ENCODE peak calls at places on chromosome 12, in four cellular contexts. One of them, this sample, is unnamed.

GRCh38 chr12:104627231-104627974 is 170.7 kb downstream of the CHST11 start:
- DNase-seq in H1: no peak
- DNase-seq in hepatocyte: no peak
- DNase-seq in MM.1S: no peak
- DNase-seq in this sample: no peak

GRCh38 chr12:55743967-55744931 is 1.3 kb downstream of the GDF11 start:
- DNase-seq in MM.1S: no peak
- DNase-seq in H1: no peak
- DNase-seq in hepatocyte: peak; percentile 30
- DNase-seq in this sample: peak; percentile 46

GRCh38 chr12:12357697-12358476 is 1.0 kb downstream of the BORCS5 start:
- DNase-seq in MM.1S: peak; percentile 50
- DNase-seq in hepatocyte: no peak
- DNase-seq in H1: no peak
- DNase-seq in this sample: peak; percentile 40

GRCh38 chr12:23523339-23523738 is 426.1 kb downstream of the SOX5 start:
- DNase-seq in H1: no peak
- DNase-seq in MM.1S: no peak
- DNase-seq in hepatocyte: no peak
- DNase-seq in this sample: no peak

GRCh38 chr12:5976711-5977110 is 31.7 kb upstream of the ANO2 start:
- DNase-seq in hepatocyte: no peak
- DNase-seq in MM.1S: no peak
- DNase-seq in H1: no peak
- DNase-seq in this sample: no peak

GRCh38 chr12:121038861-121039654 is at the start of gene OASL:
- DNase-seq in hepatocyte: peak; percentile 2
- DNase-seq in H1: no peak
- DNase-seq in MM.1S: peak; percentile 36
- DNase-seq in this sample: peak; percentile 36

GRCh38 chr12:78703820-78704525 is 160.6 kb upstream of the SYT1 start:
- DNase-seq in H1: no peak
- DNase-seq in MM.1S: no peak
- DNase-seq in hepatocyte: no peak
- DNase-seq in this sample: no peak

GRCh38 chr12:78674311-78675085 is 190.1 kb upstream of the SYT1 start:
- DNase-seq in MM.1S: no peak
- DNase-seq in hepatocyte: no peak
- DNase-seq in H1: no peak
- DNase-seq in this sample: no peak

GRCh38 chr12:53481957-53482586 is 17.2 kb downstream of the MAP3K12 start:
- DNase-seq in H1: no peak
- DNase-seq in hepatocyte: peak; percentile 33
- DNase-seq in MM.1S: peak; percentile 48
- DNase-seq in this sample: peak; percentile 34

GRCh38 chr12:46771268-46771837 is 54.4 kb downstream of the SLC38A4 start:
- DNase-seq in H1: no peak
- DNase-seq in MM.1S: no peak
- DNase-seq in hepatocyte: no peak
- DNase-seq in this sample: no peak

GRCh38 chr12:45757172-45757571 is 27.7 kb downstream of the ARID2 start:
- DNase-seq in H1: no peak
- DNase-seq in MM.1S: no peak
- DNase-seq in hepatocyte: no peak
- DNase-seq in this sample: no peak

GRCh38 chr12:94498073-94498472 is 38.4 kb upstream of the CEP83 start:
- DNase-seq in hepatocyte: peak; percentile 10
- DNase-seq in H1: no peak
- DNase-seq in MM.1S: no peak
- DNase-seq in this sample: peak; percentile 43

GRCh38 chr12:28239918-28240317 is 49.7 kb downstream of the CCDC91 start:
- DNase-seq in MM.1S: no peak
- DNase-seq in H1: no peak
- DNase-seq in hepatocyte: no peak
- DNase-seq in this sample: no peak

GRCh38 chr12:12466157-12466556 is 96.5 kb downstream of the DUSP16 start:
- DNase-seq in hepatocyte: no peak
- DNase-seq in MM.1S: no peak
- DNase-seq in H1: no peak
- DNase-seq in this sample: no peak

GRCh38 chr12:3944620-3945019 is 71.4 kb upstream of the PARP11 start:
- DNase-seq in MM.1S: no peak
- DNase-seq in hepatocyte: no peak
- DNase-seq in H1: peak; percentile 72
- DNase-seq in this sample: no peak

GRCh38 chr12:84874125-84874824 is 38.3 kb downstream of the SLC6A15 start:
- DNase-seq in MM.1S: peak; percentile 73
- DNase-seq in H1: no peak
- DNase-seq in hepatocyte: peak; percentile 75
- DNase-seq in this sample: no peak

GRCh38 chr12:12671850-12672660 is 23.9 kb downstream of the GPR19 start:
- DNase-seq in MM.1S: no peak
- DNase-seq in hepatocyte: no peak
- DNase-seq in H1: no peak
- DNase-seq in this sample: no peak

GRCh38 chr12:68375701-68376469 is 43.7 kb upstream of the MDM1 start:
- DNase-seq in H1: no peak
- DNase-seq in MM.1S: no peak
- DNase-seq in hepatocyte: no peak
- DNase-seq in this sample: no peak

GRCh38 chr12:4909734-4910501 is at the start of gene KCNA1:
- DNase-seq in hepatocyte: peak; percentile 21
- DNase-seq in H1: no peak
- DNase-seq in MM.1S: no peak
- DNase-seq in this sample: no peak

GRCh38 chr12:118164798-118165486 is 29.0 kb downstream of the PEBP1 start:
- DNase-seq in hepatocyte: peak; percentile 63
- DNase-seq in H1: no peak
- DNase-seq in MM.1S: peak; percentile 30
- DNase-seq in this sample: no peak

GRCh38 chr12:46154221-46154975 is 114.4 kb downstream of the SLC38A1 start:
- DNase-seq in hepatocyte: peak; percentile 27
- DNase-seq in MM.1S: no peak
- DNase-seq in H1: no peak
- DNase-seq in this sample: no peak

GRCh38 chr12:119115296-119115905 is 63.3 kb upstream of the HSPB8 start:
- DNase-seq in hepatocyte: peak; percentile 79
- DNase-seq in H1: no peak
- DNase-seq in MM.1S: peak; percentile 27
- DNase-seq in this sample: peak; percentile 44

GRCh38 chr12:61879229-61879628 is 381.0 kb upstream of the USP15 start:
- DNase-seq in H1: no peak
- DNase-seq in hepatocyte: no peak
- DNase-seq in MM.1S: no peak
- DNase-seq in this sample: no peak

GRCh38 chr12:113273053-113273725 is 51.9 kb downstream of the TPCN1 start:
- DNase-seq in H1: no peak
- DNase-seq in hepatocyte: no peak
- DNase-seq in MM.1S: no peak
- DNase-seq in this sample: no peak

GRCh38 chr12:84034891-84035290 is 877.7 kb downstream of the SLC6A15 start:
- DNase-seq in MM.1S: no peak
- DNase-seq in H1: no peak
- DNase-seq in hepatocyte: no peak
- DNase-seq in this sample: no peak

GRCh38 chr12:126389215-126389841 is 1324.1 kb downstream of the AACS start:
- DNase-seq in H1: no peak
- DNase-seq in hepatocyte: peak; percentile 13
- DNase-seq in MM.1S: no peak
- DNase-seq in this sample: no peak

GRCh38 chr12:18483723-18484325 is 222.5 kb downstream of the PIK3C2G start:
- DNase-seq in H1: no peak
- DNase-seq in hepatocyte: no peak
- DNase-seq in MM.1S: no peak
- DNase-seq in this sample: no peak

GRCh38 chr12:107478881-107479280 is 206.7 kb upstream of the PWP1 start:
- DNase-seq in MM.1S: no peak
- DNase-seq in H1: no peak
- DNase-seq in hepatocyte: no peak
- DNase-seq in this sample: no peak
- TF ChIP-seq EZH2 in MM.1S: no peak
- TF ChIP-seq EZH2 in H1: no peak
- TF ChIP-seq EZH2 in hepatocyte: no peak
- TF ChIP-seq EZH2 in this sample: no peak

GRCh38 chr12:26125451-26126339 is 858 bp upstream of the BHLHE41 start:
- DNase-seq in hepatocyte: peak; percentile 89
- DNase-seq in MM.1S: peak; percentile 79
- DNase-seq in H1: no peak
- DNase-seq in this sample: peak; percentile 35
- TF ChIP-seq EZH2 in hepatocyte: no peak
- TF ChIP-seq EZH2 in MM.1S: no peak
- TF ChIP-seq EZH2 in H1: peak; percentile 60
- TF ChIP-seq EZH2 in this sample: peak; percentile 76

GRCh38 chr12:48978291-48978740 is at the start of gene WNT1:
- DNase-seq in H1: no peak
- DNase-seq in MM.1S: no peak
- DNase-seq in hepatocyte: no peak
- DNase-seq in this sample: no peak
- TF ChIP-seq EZH2 in H1: peak; percentile 94
- TF ChIP-seq EZH2 in MM.1S: no peak
- TF ChIP-seq EZH2 in hepatocyte: peak; percentile 91
- TF ChIP-seq EZH2 in this sample: no peak

GRCh38 chr12:132328282-132329029 is 933 bp downstream of the GALNT9 start:
- DNase-seq in hepatocyte: no peak
- DNase-seq in H1: no peak
- DNase-seq in MM.1S: no peak
- DNase-seq in this sample: no peak
- TF ChIP-seq EZH2 in hepatocyte: no peak
- TF ChIP-seq EZH2 in H1: peak; percentile 57
- TF ChIP-seq EZH2 in MM.1S: no peak
- TF ChIP-seq EZH2 in this sample: no peak

GRCh38 chr12:72318341-72318740 is 46.2 kb downstream of the TRHDE start:
- DNase-seq in MM.1S: no peak
- DNase-seq in hepatocyte: no peak
- DNase-seq in H1: no peak
- DNase-seq in this sample: no peak

GRCh38 chr12:72315858-72316257 is 43.7 kb downstream of the TRHDE start:
- DNase-seq in H1: no peak
- DNase-seq in hepatocyte: no peak
- DNase-seq in MM.1S: no peak
- DNase-seq in this sample: no peak

DNA sequence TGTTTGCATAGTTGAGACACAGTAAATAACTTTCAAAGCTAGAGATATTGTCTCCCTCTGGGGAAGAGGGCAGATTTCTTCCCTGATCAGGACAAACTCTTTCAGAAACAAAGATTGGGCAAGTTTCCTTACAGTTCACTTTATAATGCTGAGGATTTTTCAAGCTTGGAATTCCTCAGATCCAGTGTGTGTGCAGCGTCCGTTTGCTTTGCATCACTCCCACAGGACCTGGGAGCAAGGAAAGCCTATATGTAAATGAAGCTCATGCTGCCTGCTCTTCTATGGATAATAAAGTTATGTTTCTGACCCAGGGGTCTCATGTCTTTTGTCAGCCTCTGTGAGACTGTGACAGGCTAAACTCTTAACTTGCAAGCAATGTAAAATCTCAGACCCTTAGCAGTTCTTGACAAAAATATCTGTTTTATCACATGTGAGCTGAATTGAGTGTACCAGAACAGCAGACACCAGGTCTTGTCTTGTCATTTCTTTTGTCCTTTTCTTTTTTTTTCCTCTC is 41.6 kb downstream of the TRHDE start:
- DNase-seq in H1: no peak
- DNase-seq in hepatocyte: peak; percentile 22
- DNase-seq in MM.1S: no peak
- DNase-seq in this sample: no peak
- TF ChIP-seq EZH2 in H1: no peak
- TF ChIP-seq EZH2 in hepatocyte: no peak
- TF ChIP-seq EZH2 in MM.1S: no peak
- TF ChIP-seq EZH2 in this sample: no peak

GRCh38 chr12:115975411-115975810 is 302.1 kb downstream of the MED13L start:
- DNase-seq in MM.1S: no peak
- DNase-seq in hepatocyte: no peak
- DNase-seq in H1: no peak
- DNase-seq in this sample: no peak

GRCh38 chr12:115980339-115980738 is 297.2 kb downstream of the MED13L start:
- DNase-seq in H1: no peak
- DNase-seq in hepatocyte: no peak
- DNase-seq in MM.1S: no peak
- DNase-seq in this sample: no peak

GRCh38 chr12:115983226-115983798 is 294.2 kb downstream of the MED13L start:
- DNase-seq in hepatocyte: no peak
- DNase-seq in MM.1S: no peak
- DNase-seq in H1: peak; percentile 25
- DNase-seq in this sample: peak; percentile 24

GRCh38 chr12:115979351-115979750 is 298.1 kb downstream of the MED13L start:
- DNase-seq in H1: no peak
- DNase-seq in MM.1S: no peak
- DNase-seq in hepatocyte: no peak
- DNase-seq in this sample: no peak

GRCh38 chr12:115979851-115980250 is 297.6 kb downstream of the MED13L start:
- DNase-seq in MM.1S: no peak
- DNase-seq in hepatocyte: no peak
- DNase-seq in H1: no peak
- DNase-seq in this sample: no peak
- TF ChIP-seq EZH2 in MM.1S: no peak
- TF ChIP-seq EZH2 in hepatocyte: no peak
- TF ChIP-seq EZH2 in H1: no peak
- TF ChIP-seq EZH2 in this sample: no peak

DNA sequence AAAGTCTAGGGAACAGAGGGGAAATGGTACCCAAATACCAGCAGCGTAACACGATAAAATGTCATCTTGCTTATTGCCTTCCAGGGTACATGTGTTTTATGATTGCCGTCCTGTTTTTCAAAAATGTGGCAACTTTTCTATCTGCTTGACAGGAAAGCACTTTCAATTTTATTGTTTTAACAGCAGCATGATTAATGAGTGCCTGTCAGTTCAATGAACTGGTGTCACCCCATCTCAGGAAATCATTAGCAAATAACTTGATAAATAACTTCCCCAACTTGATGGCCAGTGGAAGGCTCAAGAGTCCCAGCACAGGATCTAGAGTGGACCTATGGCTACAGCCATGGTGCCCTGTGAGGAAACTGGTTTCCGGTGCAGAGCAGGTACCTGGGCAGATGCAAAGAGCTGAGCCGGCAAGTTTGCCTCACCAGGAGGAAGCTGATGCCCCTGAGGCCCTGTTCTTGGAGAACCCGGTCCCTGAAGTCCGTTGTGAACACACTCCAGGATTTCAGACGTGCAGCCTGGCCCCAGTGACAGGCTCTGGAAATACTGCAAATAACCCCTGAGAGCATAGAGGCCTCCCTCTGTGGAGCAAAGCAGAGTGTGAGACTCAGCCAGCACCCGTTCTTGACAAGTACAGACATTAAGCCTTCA is 173.5 kb upstream of the SFSWAP start:
- DNase-seq in H1: no peak
- DNase-seq in MM.1S: no peak
- DNase-seq in hepatocyte: no peak
- DNase-seq in this sample: no peak
- TF ChIP-seq EZH2 in H1: no peak
- TF ChIP-seq EZH2 in MM.1S: no peak
- TF ChIP-seq EZH2 in hepatocyte: no peak
- TF ChIP-seq EZH2 in this sample: no peak

DNA sequence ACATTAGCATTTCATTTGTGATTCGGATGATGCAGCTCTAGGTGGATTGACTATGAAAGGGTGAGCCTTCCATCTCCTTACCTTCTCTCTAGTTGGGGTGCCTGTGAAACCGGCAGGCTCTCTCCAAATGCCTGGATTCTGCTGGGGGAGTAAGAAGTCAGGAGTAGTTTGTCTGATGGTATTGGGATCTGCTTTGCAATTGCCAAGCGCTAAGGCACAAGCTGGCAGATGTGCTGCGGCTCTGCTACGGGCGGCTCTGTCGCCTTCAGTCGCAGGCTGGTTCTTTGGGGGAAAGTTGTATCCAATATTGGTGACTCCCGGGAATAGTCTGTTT is 2.4 kb downstream of the RMST start:
- DNase-seq in hepatocyte: no peak
- DNase-seq in MM.1S: no peak
- DNase-seq in H1: peak; percentile 68
- DNase-seq in this sample: no peak
- TF ChIP-seq EZH2 in hepatocyte: peak; percentile 42
- TF ChIP-seq EZH2 in MM.1S: no peak
- TF ChIP-seq EZH2 in H1: no peak
- TF ChIP-seq EZH2 in this sample: no peak